ENCODE peak calls at places on chromosome X, in ten cellular contexts. One of them, this sample, is unnamed.

GRCh38 chrX:41759817-41760216 is 35.8 kb downstream of the GPR82 start:
- DNase-seq in brain microvascular endothelial cell: peak; percentile 6
- DNase-seq in cardiac muscle cell: peak; percentile 54
- DNase-seq in vagina: no peak
- DNase-seq in heart left ventricle: no peak
- DNase-seq in H9: no peak
- DNase-seq in astrocyte: no peak
- DNase-seq in kidney: no peak
- DNase-seq in upper lobe of right lung: no peak
- DNase-seq in pancreas: no peak
- DNase-seq in this sample: no peak

GRCh38 chrX:140057001-140057411 is 91.7 kb upstream of the CXorf66 start:
- DNase-seq in upper lobe of right lung: peak; percentile 72
- DNase-seq in heart left ventricle: peak; percentile 47
- DNase-seq in vagina: no peak
- DNase-seq in astrocyte: peak; percentile 35
- DNase-seq in H9: peak; percentile 80
- DNase-seq in cardiac muscle cell: peak; percentile 78
- DNase-seq in pancreas: peak; percentile 89
- DNase-seq in kidney: peak; percentile 73
- DNase-seq in brain microvascular endothelial cell: peak; percentile 51
- DNase-seq in this sample: no peak

GRCh38 chrX:151167791-151168345 is 8.5 kb upstream of the GPR50 start:
- DNase-seq in brain microvascular endothelial cell: no peak
- DNase-seq in heart left ventricle: no peak
- DNase-seq in H9: no peak
- DNase-seq in astrocyte: no peak
- DNase-seq in upper lobe of right lung: no peak
- DNase-seq in vagina: no peak
- DNase-seq in kidney: no peak
- DNase-seq in pancreas: no peak
- DNase-seq in cardiac muscle cell: no peak
- DNase-seq in this sample: no peak

GRCh38 chrX:51893931-51894696 is 691 bp downstream of the MAGED1 start:
- DNase-seq in upper lobe of right lung: peak; percentile 56
- DNase-seq in astrocyte: no peak
- DNase-seq in kidney: no peak
- DNase-seq in heart left ventricle: peak; percentile 10
- DNase-seq in pancreas: no peak
- DNase-seq in cardiac muscle cell: peak; percentile 61
- DNase-seq in vagina: no peak
- DNase-seq in H9: no peak
- DNase-seq in brain microvascular endothelial cell: no peak
- DNase-seq in this sample: no peak

GRCh38 chrX:50609796-50610195 is 139.2 kb upstream of the DGKK start:
- DNase-seq in heart left ventricle: no peak
- DNase-seq in vagina: no peak
- DNase-seq in H9: no peak
- DNase-seq in upper lobe of right lung: no peak
- DNase-seq in astrocyte: peak; percentile 13
- DNase-seq in brain microvascular endothelial cell: peak; percentile 5
- DNase-seq in pancreas: no peak
- DNase-seq in cardiac muscle cell: no peak
- DNase-seq in kidney: no peak
- DNase-seq in this sample: no peak

GRCh38 chrX:9670136-9670905 is 95.3 kb downstream of the GPR143 start:
- DNase-seq in brain microvascular endothelial cell: no peak
- DNase-seq in H9: no peak
- DNase-seq in kidney: no peak
- DNase-seq in heart left ventricle: no peak
- DNase-seq in upper lobe of right lung: no peak
- DNase-seq in astrocyte: peak; percentile 73
- DNase-seq in cardiac muscle cell: peak; percentile 63
- DNase-seq in pancreas: no peak
- DNase-seq in vagina: no peak
- DNase-seq in this sample: no peak

GRCh38 chrX:2374086-2374485 is 126.7 kb downstream of the DHRSX start:
- DNase-seq in pancreas: no peak
- DNase-seq in heart left ventricle: no peak
- DNase-seq in upper lobe of right lung: no peak
- DNase-seq in vagina: no peak
- DNase-seq in kidney: no peak
- DNase-seq in astrocyte: peak; percentile 30
- DNase-seq in H9: no peak
- DNase-seq in brain microvascular endothelial cell: no peak
- DNase-seq in cardiac muscle cell: peak; percentile 46
- DNase-seq in this sample: no peak

GRCh38 chrX:45083314-45083713 is 117.4 kb downstream of the DIPK2B start:
- DNase-seq in kidney: no peak
- DNase-seq in upper lobe of right lung: no peak
- DNase-seq in pancreas: no peak
- DNase-seq in H9: no peak
- DNase-seq in cardiac muscle cell: no peak
- DNase-seq in heart left ventricle: no peak
- DNase-seq in vagina: no peak
- DNase-seq in brain microvascular endothelial cell: no peak
- DNase-seq in astrocyte: no peak
- DNase-seq in this sample: no peak

GRCh38 chrX:129000018-129000417 is 523.3 kb downstream of the SMARCA1 start:
- DNase-seq in brain microvascular endothelial cell: no peak
- DNase-seq in pancreas: no peak
- DNase-seq in vagina: no peak
- DNase-seq in kidney: no peak
- DNase-seq in heart left ventricle: no peak
- DNase-seq in cardiac muscle cell: no peak
- DNase-seq in upper lobe of right lung: no peak
- DNase-seq in H9: no peak
- DNase-seq in astrocyte: no peak
- DNase-seq in this sample: no peak

GRCh38 chrX:131827935-131828334 is 195.2 kb upstream of the STK26 start:
- DNase-seq in H9: peak; percentile 53
- DNase-seq in upper lobe of right lung: no peak
- DNase-seq in kidney: no peak
- DNase-seq in astrocyte: no peak
- DNase-seq in vagina: no peak
- DNase-seq in pancreas: no peak
- DNase-seq in heart left ventricle: no peak
- DNase-seq in cardiac muscle cell: peak; percentile 25
- DNase-seq in brain microvascular endothelial cell: peak; percentile 23
- DNase-seq in this sample: no peak

GRCh38 chrX:68840256-68840655 is 11.4 kb downstream of the EFNB1 start:
- DNase-seq in H9: no peak
- DNase-seq in vagina: no peak
- DNase-seq in upper lobe of right lung: no peak
- DNase-seq in astrocyte: no peak
- DNase-seq in heart left ventricle: no peak
- DNase-seq in pancreas: no peak
- DNase-seq in kidney: peak; percentile 65
- DNase-seq in brain microvascular endothelial cell: no peak
- DNase-seq in cardiac muscle cell: no peak
- DNase-seq in this sample: no peak

GRCh38 chrX:68284281-68284904 is 148.9 kb downstream of the OPHN1 start:
- DNase-seq in heart left ventricle: no peak
- DNase-seq in brain microvascular endothelial cell: no peak
- DNase-seq in vagina: no peak
- DNase-seq in upper lobe of right lung: no peak
- DNase-seq in kidney: no peak
- DNase-seq in H9: no peak
- DNase-seq in cardiac muscle cell: no peak
- DNase-seq in pancreas: no peak
- DNase-seq in astrocyte: no peak
- DNase-seq in this sample: no peak

GRCh38 chrX:119690921-119691716 is 1.8 kb downstream of the SEPTIN6 start:
- DNase-seq in upper lobe of right lung: no peak
- DNase-seq in vagina: no peak
- DNase-seq in astrocyte: peak; percentile 45
- DNase-seq in heart left ventricle: no peak
- DNase-seq in brain microvascular endothelial cell: peak; percentile 17
- DNase-seq in pancreas: no peak
- DNase-seq in cardiac muscle cell: peak; percentile 70
- DNase-seq in kidney: no peak
- DNase-seq in H9: no peak
- DNase-seq in this sample: no peak

GRCh38 chrX:20028588-20028987 is 37.7 kb upstream of the BCLAF3 start:
- DNase-seq in upper lobe of right lung: no peak
- DNase-seq in heart left ventricle: no peak
- DNase-seq in H9: no peak
- DNase-seq in brain microvascular endothelial cell: no peak
- DNase-seq in astrocyte: no peak
- DNase-seq in pancreas: no peak
- DNase-seq in kidney: no peak
- DNase-seq in vagina: no peak
- DNase-seq in cardiac muscle cell: no peak
- DNase-seq in this sample: no peak
- H3K27ac ChIP-seq in upper lobe of right lung: no peak overlapping the region
- H3K27ac ChIP-seq in heart left ventricle: no peak overlapping the region
- H3K27ac ChIP-seq in H9: no peak overlapping the region
- H3K27ac ChIP-seq in brain microvascular endothelial cell: no peak overlapping the region
- H3K27ac ChIP-seq in astrocyte: no peak overlapping the region
- H3K27ac ChIP-seq in pancreas: no peak overlapping the region
- H3K27ac ChIP-seq in kidney: no peak overlapping the region
- H3K27ac ChIP-seq in vagina: no peak overlapping the region
- H3K27ac ChIP-seq in cardiac muscle cell: no peak overlapping the region
- H3K27ac ChIP-seq in this sample: no peak overlapping the region

GRCh38 chrX:12791253-12792228 is at the start of gene PRPS2:
- DNase-seq in brain microvascular endothelial cell: peak; percentile 6
- DNase-seq in vagina: no peak
- DNase-seq in astrocyte: peak; percentile 18
- DNase-seq in pancreas: peak; percentile 83
- DNase-seq in cardiac muscle cell: peak; percentile 52
- DNase-seq in upper lobe of right lung: peak; percentile 83
- DNase-seq in H9: peak; percentile 72
- DNase-seq in kidney: peak; percentile 88
- DNase-seq in heart left ventricle: peak; percentile 57
- DNase-seq in this sample: no peak
- H3K27ac ChIP-seq in brain microvascular endothelial cell: no peak within 1 kb of the TSS
- H3K27ac ChIP-seq in vagina: peak within 1 kb of the TSS; percentile 49
- H3K27ac ChIP-seq in astrocyte: peak within 1 kb of the TSS; percentile 18
- H3K27ac ChIP-seq in pancreas: peak within 1 kb of the TSS; percentile 26
- H3K27ac ChIP-seq in cardiac muscle cell: no peak within 1 kb of the TSS
- H3K27ac ChIP-seq in upper lobe of right lung: no peak within 1 kb of the TSS
- H3K27ac ChIP-seq in H9: no peak within 1 kb of the TSS
- H3K27ac ChIP-seq in kidney: no peak within 1 kb of the TSS
- H3K27ac ChIP-seq in heart left ventricle: no peak within 1 kb of the TSS
- H3K27ac ChIP-seq in this sample: peak within 1 kb of the TSS; percentile 63

GRCh38 chrX:39758791-39759525 is 338.8 kb downstream of the BCOR start:
- DNase-seq in vagina: no peak
- DNase-seq in pancreas: no peak
- DNase-seq in kidney: no peak
- DNase-seq in upper lobe of right lung: no peak
- DNase-seq in cardiac muscle cell: no peak
- DNase-seq in H9: no peak
- DNase-seq in brain microvascular endothelial cell: no peak
- DNase-seq in heart left ventricle: no peak
- DNase-seq in astrocyte: peak; percentile 26
- DNase-seq in this sample: no peak

GRCh38 chrX:39755152-39756032 is 342.4 kb downstream of the BCOR start:
- DNase-seq in astrocyte: peak; percentile 94
- DNase-seq in heart left ventricle: peak; percentile 70
- DNase-seq in pancreas: peak; percentile 83
- DNase-seq in kidney: peak; percentile 95
- DNase-seq in vagina: peak; percentile 94
- DNase-seq in H9: peak; percentile 57
- DNase-seq in cardiac muscle cell: peak; percentile 94
- DNase-seq in brain microvascular endothelial cell: peak; percentile 93
- DNase-seq in upper lobe of right lung: peak; percentile 69
- DNase-seq in this sample: peak; percentile 92

GRCh38 chrX:39753296-39753996 is 344.3 kb downstream of the BCOR start:
- DNase-seq in H9: no peak
- DNase-seq in upper lobe of right lung: no peak
- DNase-seq in pancreas: no peak
- DNase-seq in astrocyte: peak; percentile 59
- DNase-seq in vagina: no peak
- DNase-seq in cardiac muscle cell: peak; percentile 50
- DNase-seq in kidney: no peak
- DNase-seq in heart left ventricle: no peak
- DNase-seq in brain microvascular endothelial cell: peak; percentile 55
- DNase-seq in this sample: no peak

GRCh38 chrX:39757971-39758370 is 339.8 kb downstream of the BCOR start:
- DNase-seq in upper lobe of right lung: no peak
- DNase-seq in kidney: no peak
- DNase-seq in astrocyte: peak; percentile 92
- DNase-seq in cardiac muscle cell: peak; percentile 79
- DNase-seq in heart left ventricle: no peak
- DNase-seq in vagina: no peak
- DNase-seq in pancreas: no peak
- DNase-seq in H9: no peak
- DNase-seq in brain microvascular endothelial cell: no peak
- DNase-seq in this sample: no peak

GRCh38 chrX:39756086-39756883 is 341.5 kb downstream of the BCOR start:
- DNase-seq in kidney: no peak
- DNase-seq in H9: no peak
- DNase-seq in upper lobe of right lung: no peak
- DNase-seq in brain microvascular endothelial cell: no peak
- DNase-seq in astrocyte: no peak
- DNase-seq in cardiac muscle cell: no peak
- DNase-seq in heart left ventricle: no peak
- DNase-seq in vagina: no peak
- DNase-seq in pancreas: no peak
- DNase-seq in this sample: no peak
- H3K27ac ChIP-seq in kidney: peak overlapping the region; percentile 22
- H3K27ac ChIP-seq in H9: no peak overlapping the region
- H3K27ac ChIP-seq in upper lobe of right lung: no peak overlapping the region
- H3K27ac ChIP-seq in brain microvascular endothelial cell: peak overlapping the region; percentile 94
- H3K27ac ChIP-seq in astrocyte: peak overlapping the region; percentile 88
- H3K27ac ChIP-seq in cardiac muscle cell: no peak overlapping the region
- H3K27ac ChIP-seq in heart left ventricle: peak overlapping the region; percentile 58
- H3K27ac ChIP-seq in vagina: peak overlapping the region; percentile 30
- H3K27ac ChIP-seq in pancreas: peak overlapping the region; percentile 66
- H3K27ac ChIP-seq in this sample: peak overlapping the region; percentile 81

GRCh38 chrX:77776648-77777047 is 9.4 kb downstream of the ATRX start:
- DNase-seq in heart left ventricle: no peak
- DNase-seq in brain microvascular endothelial cell: no peak
- DNase-seq in kidney: no peak
- DNase-seq in cardiac muscle cell: no peak
- DNase-seq in upper lobe of right lung: no peak
- DNase-seq in H9: no peak
- DNase-seq in pancreas: no peak
- DNase-seq in astrocyte: no peak
- DNase-seq in vagina: no peak
- DNase-seq in this sample: no peak

GRCh38 chrX:77785400-77785745 is 643 bp downstream of the ATRX start:
- DNase-seq in pancreas: no peak
- DNase-seq in astrocyte: no peak
- DNase-seq in brain microvascular endothelial cell: no peak
- DNase-seq in kidney: no peak
- DNase-seq in heart left ventricle: peak; percentile 10
- DNase-seq in vagina: no peak
- DNase-seq in upper lobe of right lung: no peak
- DNase-seq in H9: peak; percentile 32
- DNase-seq in cardiac muscle cell: peak; percentile 37
- DNase-seq in this sample: no peak

GRCh38 chrX:77779695-77780094 is 6.3 kb downstream of the ATRX start:
- DNase-seq in upper lobe of right lung: no peak
- DNase-seq in cardiac muscle cell: no peak
- DNase-seq in astrocyte: no peak
- DNase-seq in brain microvascular endothelial cell: no peak
- DNase-seq in heart left ventricle: no peak
- DNase-seq in kidney: no peak
- DNase-seq in pancreas: no peak
- DNase-seq in H9: no peak
- DNase-seq in vagina: no peak
- DNase-seq in this sample: no peak
- H3K27ac ChIP-seq in upper lobe of right lung: no peak overlapping the region
- H3K27ac ChIP-seq in cardiac muscle cell: no peak overlapping the region
- H3K27ac ChIP-seq in astrocyte: no peak overlapping the region
- H3K27ac ChIP-seq in brain microvascular endothelial cell: no peak overlapping the region
- H3K27ac ChIP-seq in heart left ventricle: no peak overlapping the region
- H3K27ac ChIP-seq in kidney: no peak overlapping the region
- H3K27ac ChIP-seq in pancreas: no peak overlapping the region
- H3K27ac ChIP-seq in H9: no peak overlapping the region
- H3K27ac ChIP-seq in vagina: no peak overlapping the region
- H3K27ac ChIP-seq in this sample: no peak overlapping the region

This sample was measured in esophagus muscularis mucosa.